ENCODE peak calls at places on chromosome 18, in six cellular contexts. F is adrenal gland, X is gastrocnemius medialis, M is A549, U is Peyer's patch, K is HepG2. P is an unnamed sample. For H3K4me1, the result is how much of the 10 kb centered on the place peaks cover.

GRCh38 chr18:6414118-6414722 is 491 bp downstream of the L3MBTL4 start:
- DNase-seq in F (peak), X (peak), M (no peak), U (peak), K (peak), P (peak)

GRCh38 chr18:47549141-47549540 is 297.7 kb upstream of the SKOR2 start:
- DNase-seq in F (no peak), X (no peak), M (no peak), U (no peak), K (no peak), P (no peak)

GRCh38 chr18:74613390-74613789 is 15.7 kb downstream of the ZNF407 start:
- DNase-seq in F (no peak), X (no peak), M (no peak), U (no peak), K (no peak), P (no peak)

GRCh38 chr18:37567061-37567993 is 1.7 kb upstream of the CELF4 start:
- DNase-seq in F (no peak), X (no peak), M (no peak), U (no peak), K (no peak), P (no peak)

GRCh38 chr18:24567199-24567598 is 106.8 kb downstream of the HRH4 start:
- DNase-seq in F (no peak), X (no peak), M (no peak), U (no peak), K (no peak), P (no peak)

GRCh38 chr18:10381951-10382350 is 72.5 kb upstream of the APCDD1 start:
- DNase-seq in F (no peak), X (no peak), M (no peak), U (no peak), K (no peak), P (no peak)

GRCh38 chr18:74387362-74387761 is 69.7 kb downstream of the DIPK1C start:
- DNase-seq in F (no peak), X (peak), M (no peak), U (no peak), K (no peak), P (no peak)

GRCh38 chr18:62425465-62426190 is 97.2 kb upstream of the ZCCHC2 start:
- DNase-seq in F (peak), X (peak), M (peak), U (peak), K (peak), P (peak)

GRCh38 chr18:6744816-6745455 is 15.4 kb downstream of the ARHGAP28 start:
- DNase-seq in F (no peak), X (no peak), M (no peak), U (no peak), K (no peak), P (no peak)

GRCh38 chr18:78948707-78949106 is 30.9 kb upstream of the SALL3 start:
- DNase-seq in F (no peak), X (no peak), M (no peak), U (no peak), K (no peak), P (no peak)

GRCh38 chr18:62258606-62259005 is 66.5 kb upstream of the TNFRSF11A start:
- DNase-seq in F (no peak), X (no peak), M (no peak), U (no peak), K (no peak), P (no peak)

GRCh38 chr18:55328301-55328700 is 259.7 kb downstream of the TCF4 start:
- DNase-seq in F (no peak), X (no peak), M (no peak), U (no peak), K (no peak), P (no peak)

GRCh38 chr18:74899554-74899953 is 301.9 kb downstream of the ZNF407 start:
- DNase-seq in F (peak), X (peak), M (no peak), U (no peak), K (no peak), P (peak)

GRCh38 chr18:57146956-57147636 is at the start of gene BOD1L2:
- DNase-seq in F (no peak), X (no peak), M (no peak), U (no peak), K (no peak), P (no peak)

GRCh38 chr18:58567453-58568196 is 61.3 kb downstream of the ALPK2 start:
- DNase-seq in F (no peak), X (peak), M (peak), U (no peak), K (peak), P (no peak)

GRCh38 chr18:45149712-45150111 is 465.6 kb upstream of the SLC14A2 start:
- DNase-seq in F (no peak), X (no peak), M (no peak), U (no peak), K (no peak), P (no peak)

GRCh38 chr18:77754475-77755044 is 504.9 kb downstream of the GALR1 start:
- DNase-seq in F (no peak), X (no peak), M (no peak), U (no peak), K (no peak), P (no peak)

GRCh38 chr18:62525611-62526010 is 2.8 kb downstream of the ZCCHC2 start:
- DNase-seq in F (no peak), X (no peak), M (no peak), U (no peak), K (no peak), P (no peak)

GRCh38 chr18:9211955-9212354 is 75.4 kb downstream of the ANKRD12 start:
- DNase-seq in F (no peak), X (no peak), M (no peak), U (no peak), K (no peak), P (no peak)

GRCh38 chr18:74488864-74489263 is 7.3 kb upstream of the CNDP2 start:
- DNase-seq in F (no peak), X (no peak), M (no peak), U (no peak), K (no peak), P (no peak)

GRCh38 chr18:939167-939566 is 34.5 kb downstream of the ADCYAP1 start:
- DNase-seq in F (no peak), X (no peak), M (no peak), U (no peak), K (no peak), P (no peak)

GRCh38 chr18:14074187-14074586 is 58.0 kb downstream of the ZNF519 start:
- DNase-seq in F (no peak), X (no peak), M (no peak), U (no peak), K (no peak), P (no peak)

GRCh38 chr18:46562674-46563192 is 94.3 kb downstream of the LOXHD1 start:
- DNase-seq in F (no peak), X (no peak), M (no peak), U (no peak), K (no peak), P (no peak)

GRCh38 chr18:63725682-63726480 is 23.1 kb downstream of the SERPINB11 start:
- DNase-seq in F (no peak), X (no peak), M (no peak), U (no peak), K (no peak), P (no peak)

GRCh38 chr18:66439207-66439606 is 164.7 kb downstream of the CDH19 start:
- DNase-seq in F (no peak), X (no peak), M (no peak), U (no peak), K (no peak), P (no peak)

GRCh38 chr18:32346667-32347066 is 124.0 kb downstream of the GAREM1 start:
- DNase-seq in F (no peak), X (no peak), M (no peak), U (no peak), K (no peak), P (no peak)

GRCh38 chr18:31744661-31745060 is 16.0 kb downstream of the SLC25A52 start:
- DNase-seq in F (no peak), X (no peak), M (no peak), U (no peak), K (no peak), P (no peak)

GRCh38 chr18:78255013-78255412 is 724.6 kb upstream of the SALL3 start:
- DNase-seq in F (no peak), X (no peak), M (no peak), U (no peak), K (no peak), P (no peak)

GRCh38 chr18:65436430-65436829 is 314.4 kb upstream of the CDH7 start:
- DNase-seq in F (no peak), X (no peak), M (no peak), U (no peak), K (peak), P (no peak)

GRCh38 chr18:40926679-40927078 is 1028.4 kb upstream of the PIK3C3 start:
- DNase-seq in F (no peak), X (no peak), M (no peak), U (no peak), K (no peak), P (no peak)

GRCh38 chr18:5370332-5370731 is 74.8 kb upstream of the ZBTB14 start:
- DNase-seq in F (no peak), X (no peak), M (no peak), U (no peak), K (peak), P (no peak)

GRCh38 chr18:36786686-36787085 is 42.1 kb downstream of the TPGS2 start:
- DNase-seq in F (peak), X (peak), M (no peak), U (no peak), K (peak), P (peak)

GRCh38 chr18:78178812-78179211 is 800.8 kb upstream of the SALL3 start:
- DNase-seq in F (no peak), X (no peak), M (no peak), U (no peak), K (no peak), P (no peak)

GRCh38 chr18:37391698-37392548 is 173.7 kb downstream of the CELF4 start:
- DNase-seq in F (no peak), X (no peak), M (no peak), U (no peak), K (no peak), P (no peak)

GRCh38 chr18:55179460-55180195 is 220.4 kb upstream of the CCDC68 start:
- DNase-seq in F (no peak), X (no peak), M (no peak), U (no peak), K (no peak), P (no peak)

GRCh38 chr18:8701546-8702118 is 3.7 kb upstream of the MTCL1 start:
- DNase-seq in F (no peak), X (no peak), M (peak), U (no peak), K (peak), P (no peak)

GRCh38 chr18:61892683-61893303 is at the start of gene RNF152:
- DNase-seq in F (peak), X (no peak), M (peak), U (peak), K (no peak), P (peak)

GRCh38 chr18:68725341-68725740 is 10.4 kb upstream of the TMX3 start:
- DNase-seq in F (no peak), X (no peak), M (no peak), U (no peak), K (no peak), P (no peak)
- H3K4me1 ChIP-seq in F (under half), X (under half), M (under half), U (under half), K (under half), P (under half)

GRCh38 chr18:51197661-51198424 is at the start of gene MEX3C:
- DNase-seq in F (peak), X (peak), M (peak), U (peak), K (peak), P (peak)
- TF ChIP-seq POLR2A in F (no peak), X (no peak), M (peak), U (peak), K (peak), P (peak)

GRCh38 chr18:11891737-11892136 is 16.4 kb downstream of the MPPE1 start:
- DNase-seq in F (no peak), X (no peak), M (no peak), U (peak), K (no peak), P (no peak)
- H3K4me1 ChIP-seq in F (under half), X (under half), M (under half), U (under half), K (under half), P (under half)

DNA sequence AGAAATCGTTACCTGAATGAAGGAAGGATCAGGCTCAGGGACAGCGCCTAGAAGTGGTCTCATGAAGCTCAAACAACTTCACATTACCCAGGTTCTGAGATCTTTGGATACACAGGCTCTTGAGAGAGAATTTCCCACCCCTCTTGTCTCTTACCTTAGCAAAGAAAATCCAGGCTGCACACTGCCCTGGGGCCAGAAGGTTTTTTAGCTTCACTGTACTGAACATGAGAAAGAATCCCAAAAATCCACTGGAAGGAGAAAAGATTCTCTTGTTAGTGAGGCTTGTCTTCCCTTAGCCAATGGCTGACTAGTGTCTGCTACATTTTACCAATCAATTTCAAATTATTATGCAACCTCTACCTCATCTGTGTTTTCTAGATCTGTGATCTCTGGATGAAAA is 101.0 kb upstream of the RIOK3 start:
- DNase-seq in F (no peak), X (no peak), M (no peak), U (no peak), K (no peak), P (no peak)
- TF ChIP-seq POLR2A in F (no peak), X (no peak), M (no peak), U (no peak), K (no peak), P (no peak)

GRCh38 chr18:33841221-33841967 is 263.4 kb downstream of the ASXL3 start:
- DNase-seq in F (no peak), X (no peak), M (no peak), U (no peak), K (no peak), P (no peak)

GRCh38 chr18:33835419-33835818 is 257.4 kb downstream of the ASXL3 start:
- DNase-seq in F (no peak), X (no peak), M (no peak), U (no peak), K (no peak), P (no peak)

GRCh38 chr18:33837191-33837590 is 259.2 kb downstream of the ASXL3 start:
- DNase-seq in F (no peak), X (no peak), M (no peak), U (no peak), K (no peak), P (no peak)

GRCh38 chr18:33838084-33838483 is 260.1 kb downstream of the ASXL3 start:
- DNase-seq in F (no peak), X (no peak), M (no peak), U (no peak), K (no peak), P (no peak)

GRCh38 chr18:33839452-33840225 is 261.6 kb downstream of the ASXL3 start:
- DNase-seq in F (no peak), X (no peak), M (peak), U (no peak), K (peak), P (no peak)
- H3K4me1 ChIP-seq in F (under half), X (under half), M (under half), U (under half), K (under half), P (under half)

GRCh38 chr18:48611785-48612480 is 73.1 kb downstream of the CTIF start:
- DNase-seq in F (no peak), X (no peak), M (no peak), U (no peak), K (peak), P (no peak)
- TF ChIP-seq POLR2A in F (no peak), X (no peak), M (no peak), U (no peak), K (no peak), P (no peak)

P was measured in ovary.